ENCODE peak calls at places on chromosome 2, in six cellular contexts. D is CD4-positive, alpha-beta T cell; S is putamen; V is stimulated activated CD8-positive, alpha-beta memory T cell treated with anti-CD3 and anti-CD28 coated beads, Interleukin-2, amount 100 ng/mL, for 48 hours; A is progenitor cell of endocrine pancreas; R is naive thymus-derived CD4-positive, alpha-beta T cell. Z is an unnamed sample.

GRCh38 chr2:4247796-4248195 is 544.4 kb downstream of the DCDC2C start:
- DNase-seq in D (no peak), V (no peak), S (no peak), A (no peak), R (no peak), Z (no peak)

GRCh38 chr2:145687445-145688104 is 1167.7 kb upstream of the ZEB2 start:
- DNase-seq in V (no peak), A (no peak), D (no peak), R (no peak), S (no peak), Z (no peak)

GRCh38 chr2:200353125-200353524 is 46.6 kb downstream of the SPATS2L start:
- DNase-seq in D (no peak), A (no peak), V (no peak), S (no peak), R (no peak), Z (no peak)

GRCh38 chr2:20179755-20180594 is 45.0 kb downstream of the SDC1 start:
- DNase-seq in V (no peak), S (no peak), D (no peak), A (no peak), R (no peak), Z (no peak)

GRCh38 chr2:10325278-10326145 is 22.8 kb downstream of the HPCAL1 start:
- DNase-seq in R (no peak), V (no peak), D (no peak), A (no peak), S (no peak), Z (no peak)

GRCh38 chr2:8268172-8268783 is 413.6 kb upstream of the ID2 start:
- DNase-seq in A (no peak), D (no peak), R (no peak), V (no peak), S (no peak), Z (no peak)

GRCh38 chr2:68274022-68274421 is 21.7 kb upstream of the PPP3R1 start:
- DNase-seq in R (no peak), A (no peak), S (no peak), D (no peak), V (no peak), Z (no peak)

GRCh38 chr2:223815186-223815883 is 22.0 kb downstream of the AP1S3 start:
- DNase-seq in S (no peak), A (no peak), V (no peak), R (no peak), D (no peak), Z (no peak)

Z was measured in T-helper 17 cell.